ENCODE peak calls at places on chromosome 9, in ten cellular contexts. J is DND-41; G is mucosa of descending colon; M is A549; O is brain microvascular endothelial cell; W is CD8-positive, alpha-beta T cell; S is HFF-Myc; U is psoas muscle; C is GM12865; E is fibroblast of pulmonary artery. R is an unnamed sample.

GRCh38 chr9:127075592-127076380 is 46.6 kb downstream of the ANGPTL2 start:
- DNase-seq in J (no peak), G (no peak), M (no peak), O (no peak), W (no peak), S (no peak), U (no peak), C (no peak), E (no peak), R (no peak)

GRCh38 chr9:116767219-116767618 is 80.1 kb downstream of the TRIM32 start:
- DNase-seq in J (no peak), G (no peak), M (no peak), O (no peak), W (no peak), S (no peak), U (no peak), C (no peak), E (no peak), R (no peak)

GRCh38 chr9:91949946-91950664 is at the start of gene ROR2:
- DNase-seq in J (no peak), G (peak; percentile 87), M (peak; percentile 59), O (no peak), W (peak; percentile 6), S (no peak), U (peak; percentile 61), C (peak; percentile 48), E (peak; percentile 70), R (peak; percentile 54)

GRCh38 chr9:126108240-126108639 is 218.4 kb upstream of the MVB12B start:
- DNase-seq in J (no peak), G (no peak), M (no peak), O (peak; percentile 4), W (no peak), S (no peak), U (no peak), C (no peak), E (peak; percentile 8), R (no peak)

GRCh38 chr9:122814545-122814944 is 13.8 kb downstream of the PDCL start:
- DNase-seq in J (no peak), G (no peak), M (no peak), O (no peak), W (no peak), S (no peak), U (no peak), C (no peak), E (no peak), R (no peak)

GRCh38 chr9:98101868-98102273 is 17.2 kb downstream of the TRIM14 start:
- DNase-seq in J (peak; percentile 92), G (no peak), M (no peak), O (no peak), W (peak; percentile 71), S (no peak), U (no peak), C (peak; percentile 98), E (no peak), R (no peak)

GRCh38 chr9:80881946-80882345 is 807.4 kb downstream of the TLE1 start:
- DNase-seq in J (no peak), G (no peak), M (no peak), O (no peak), W (no peak), S (no peak), U (no peak), C (no peak), E (no peak), R (no peak)

GRCh38 chr9:133210609-133211008 is 1.6 kb upstream of the OBP2B start:
- DNase-seq in J (no peak), G (no peak), M (no peak), O (no peak), W (no peak), S (no peak), U (no peak), C (no peak), E (no peak), R (no peak)

GRCh38 chr9:132546148-132547051 is 36.0 kb upstream of the BARHL1 start:
- DNase-seq in J (peak; percentile 5), G (peak; percentile 40), M (peak; percentile 50), O (peak; percentile 11), W (no peak), S (no peak), U (peak; percentile 51), C (no peak), E (peak; percentile 25), R (peak; percentile 24)

GRCh38 chr9:85515021-85515420 is 226.7 kb downstream of the AGTPBP1 start:
- DNase-seq in J (no peak), G (no peak), M (no peak), O (no peak), W (no peak), S (no peak), U (no peak), C (no peak), E (no peak), R (no peak)

DNA sequence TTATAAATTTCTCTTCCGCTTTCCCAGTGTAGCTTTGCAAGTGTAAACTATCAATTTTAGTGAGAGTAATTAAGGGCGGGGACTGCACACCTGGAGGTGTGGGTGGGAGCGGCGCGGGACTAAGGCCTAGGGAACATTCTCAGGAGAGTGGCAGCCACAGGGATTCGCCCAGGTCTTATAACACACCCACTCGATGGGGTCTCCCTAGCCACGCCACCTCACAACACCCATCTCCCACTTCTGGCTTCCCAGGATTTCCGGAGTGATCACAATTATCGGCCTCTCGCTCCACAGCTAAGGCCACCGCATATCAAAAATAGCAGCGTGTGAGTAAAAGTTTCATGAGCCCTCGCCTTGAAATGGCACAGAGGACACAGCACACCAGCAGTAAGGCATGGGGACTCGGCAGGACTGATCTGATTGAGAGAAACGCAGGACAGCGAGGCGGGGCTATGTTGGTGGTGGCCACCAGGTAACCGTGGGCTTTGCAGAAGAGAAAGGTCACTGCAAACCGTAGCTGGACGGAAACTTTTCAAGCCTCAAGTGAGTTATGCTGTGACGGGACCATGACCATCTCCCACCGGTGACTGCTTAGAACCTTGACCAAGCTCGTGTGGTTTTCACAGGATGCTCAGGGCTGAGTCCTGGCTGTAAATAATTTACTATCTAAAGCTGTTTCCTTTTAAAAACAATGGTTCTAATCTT is 1.1 kb upstream of the LPAR1 start:
- DNase-seq in J (no peak), G (peak; percentile 74), M (no peak), O (no peak), W (no peak), S (no peak), U (peak; percentile 49), C (peak; percentile 45), E (no peak), R (no peak)
- H3K4me3 ChIP-seq in J (no peak overlapping the region), G (no peak overlapping the region), M (peak overlapping the region; percentile 70), O (peak overlapping the region; percentile 78), W (no peak overlapping the region), S (peak overlapping the region; percentile 73), U (peak overlapping the region; percentile 66), C (peak overlapping the region; percentile 72), E (peak overlapping the region; percentile 87), R (peak overlapping the region; percentile 83)

GRCh38 chr9:22990349-22990748 is 543.7 kb downstream of the DMRTA1 start:
- DNase-seq in J (no peak), G (no peak), M (no peak), O (no peak), W (no peak), S (no peak), U (no peak), C (no peak), E (no peak), R (no peak)

DNA sequence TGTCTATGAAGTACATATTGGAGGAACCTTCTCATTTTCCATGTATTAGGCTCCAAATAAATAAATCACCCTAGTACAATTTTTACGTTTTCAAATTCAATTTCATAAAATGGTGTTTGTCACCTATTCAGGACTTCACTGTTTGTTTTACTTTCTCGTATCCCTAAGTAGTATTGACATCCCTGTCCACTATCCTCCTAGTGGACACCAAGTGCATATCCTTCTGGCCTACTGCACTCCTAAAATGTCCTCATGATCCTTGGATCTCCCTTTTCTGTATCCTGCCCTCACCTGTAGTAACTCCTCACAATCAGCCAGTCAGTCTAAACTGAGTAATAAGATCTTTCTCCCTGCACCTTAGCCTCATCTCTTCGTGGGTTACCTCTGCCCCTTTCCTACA is 539.9 kb downstream of the DMRTA1 start:
- DNase-seq in J (no peak), G (no peak), M (peak; percentile 1), O (no peak), W (no peak), S (no peak), U (no peak), C (no peak), E (no peak), R (peak; percentile 8)
- TF ChIP-seq CTCF in J (no peak), G (no peak), M (no peak), O (peak; percentile 34), W (no peak), S (no peak), U (no peak), C (no peak), E (no peak), R (peak; percentile 23)

GRCh38 chr9:128100581-128100980 is 26.9 kb downstream of the PTGES2 start:
- DNase-seq in J (no peak), G (peak; percentile 23), M (no peak), O (no peak), W (no peak), S (no peak), U (no peak), C (no peak), E (no peak), R (no peak)
- H3K4me3 ChIP-seq in J (no peak overlapping the region), G (no peak overlapping the region), M (no peak overlapping the region), O (no peak overlapping the region), W (no peak overlapping the region), S (peak overlapping the region; percentile 82), U (peak overlapping the region; percentile 70), C (no peak overlapping the region), E (no peak overlapping the region), R (no peak overlapping the region)

GRCh38 chr9:35658894-35659220 is 765 bp downstream of the CCDC107 start:
- DNase-seq in J (peak; percentile 47), G (peak; percentile 66), M (no peak), O (peak; percentile 44), W (no peak), S (no peak), U (peak; percentile 76), C (peak; percentile 46), E (peak; percentile 56), R (peak; percentile 70)

GRCh38 chr9:35659340-35659739 is 1.2 kb downstream of the CCDC107 start:
- DNase-seq in J (no peak), G (no peak), M (no peak), O (peak; percentile 45), W (no peak), S (no peak), U (no peak), C (peak; percentile 34), E (peak; percentile 78), R (peak; percentile 91)

GRCh38 chr9:35662437-35662836 is 2.6 kb downstream of the ARHGEF39 start:
- DNase-seq in J (no peak), G (peak; percentile 35), M (no peak), O (no peak), W (no peak), S (no peak), U (no peak), C (no peak), E (no peak), R (no peak)

GRCh38 chr9:35661756-35662350 is 3.1 kb downstream of the ARHGEF39 start:
- DNase-seq in J (peak; percentile 44), G (peak; percentile 21), M (no peak), O (no peak), W (peak; percentile 45), S (no peak), U (no peak), C (no peak), E (no peak), R (no peak)

DNA sequence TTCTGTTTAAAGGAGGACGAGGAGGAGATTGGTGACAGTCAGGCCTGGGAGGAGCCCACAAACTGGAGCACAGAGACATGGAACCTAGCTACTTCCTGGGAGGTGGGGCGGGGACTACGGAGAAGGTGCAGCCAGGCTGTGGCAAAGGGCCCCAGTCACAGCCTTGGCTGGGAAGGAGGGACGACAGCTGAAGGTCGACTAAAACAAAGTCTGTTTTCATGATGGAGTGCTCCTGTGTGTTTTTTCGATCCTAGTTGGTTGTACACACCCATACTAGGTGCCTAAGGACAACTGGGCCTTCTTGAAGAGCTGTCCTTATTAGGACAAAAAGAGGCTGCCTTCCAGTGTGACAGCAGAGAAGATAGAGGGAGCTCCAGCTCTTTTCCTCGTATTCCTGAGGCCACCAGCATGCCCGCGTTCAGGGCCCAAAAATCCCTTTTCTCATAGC is 2.9 kb downstream of the CCDC107 start:
- DNase-seq in J (no peak), G (peak; percentile 74), M (no peak), O (peak; percentile 34), W (no peak), S (no peak), U (no peak), C (no peak), E (peak; percentile 56), R (peak; percentile 58)
- TF ChIP-seq CTCF in J (peak; percentile 33), G (peak; percentile 14), M (peak; percentile 57), O (peak; percentile 66), W (no peak), S (peak; percentile 56), U (peak; percentile 50), C (no peak), E (peak; percentile 50), R (peak; percentile 48)

R was measured in fibroblast of mammary gland.